ENCODE peak calls at places on chromosomes 4 and X, in ten cellular contexts. One of them, this sample, is unnamed.

GRCh38 chr4:185997287-185997686 is 71.7 kb upstream of the TLR3 start:
- DNase-seq in K562: no peak
- DNase-seq in tibial nerve: no peak
- DNase-seq in HCT116: no peak
- DNase-seq in endothelial cell of umbilical vein: no peak
- DNase-seq in lower leg skin: no peak
- DNase-seq in IMR-90: no peak
- DNase-seq in esophagus squamous epithelium: no peak
- DNase-seq in suprapubic skin: no peak
- DNase-seq in uterus: no peak
- DNase-seq in this sample: no peak

GRCh38 chrX:153568612-153569011 is 30.3 kb downstream of the CCNQ start:
- DNase-seq in lower leg skin: no peak
- DNase-seq in IMR-90: no peak
- DNase-seq in K562: peak
- DNase-seq in uterus: no peak
- DNase-seq in esophagus squamous epithelium: no peak
- DNase-seq in endothelial cell of umbilical vein: no peak
- DNase-seq in tibial nerve: no peak
- DNase-seq in HCT116: no peak
- DNase-seq in suprapubic skin: no peak
- DNase-seq in this sample: no peak

GRCh38 chr4:125168531-125168930 is 146.2 kb upstream of the FAT4 start:
- DNase-seq in IMR-90: peak
- DNase-seq in tibial nerve: no peak
- DNase-seq in K562: no peak
- DNase-seq in esophagus squamous epithelium: no peak
- DNase-seq in uterus: no peak
- DNase-seq in suprapubic skin: no peak
- DNase-seq in HCT116: no peak
- DNase-seq in endothelial cell of umbilical vein: no peak
- DNase-seq in lower leg skin: no peak
- DNase-seq in this sample: no peak

GRCh38 chr4:83582289-83582756 is 46.4 kb downstream of the GPAT3 start:
- DNase-seq in K562: no peak
- DNase-seq in endothelial cell of umbilical vein: peak
- DNase-seq in esophagus squamous epithelium: no peak
- DNase-seq in tibial nerve: no peak
- DNase-seq in uterus: peak
- DNase-seq in lower leg skin: no peak
- DNase-seq in IMR-90: no peak
- DNase-seq in suprapubic skin: no peak
- DNase-seq in HCT116: no peak
- DNase-seq in this sample: peak

GRCh38 chr4:149983931-149984330 is 94.3 kb upstream of the DCLK2 start:
- DNase-seq in lower leg skin: no peak
- DNase-seq in uterus: no peak
- DNase-seq in suprapubic skin: no peak
- DNase-seq in IMR-90: no peak
- DNase-seq in endothelial cell of umbilical vein: no peak
- DNase-seq in esophagus squamous epithelium: no peak
- DNase-seq in HCT116: no peak
- DNase-seq in K562: no peak
- DNase-seq in tibial nerve: no peak
- DNase-seq in this sample: no peak

GRCh38 chrX:1600406-1601050 is 9.1 kb downstream of the AKAP17A start:
- DNase-seq in HCT116: no peak
- DNase-seq in uterus: no peak
- DNase-seq in K562: no peak
- DNase-seq in IMR-90: no peak
- DNase-seq in tibial nerve: peak
- DNase-seq in endothelial cell of umbilical vein: no peak
- DNase-seq in suprapubic skin: peak
- DNase-seq in esophagus squamous epithelium: no peak
- DNase-seq in lower leg skin: no peak
- DNase-seq in this sample: no peak

GRCh38 chr4:145887241-145887964 is 51.2 kb downstream of the ZNF827 start:
- DNase-seq in esophagus squamous epithelium: no peak
- DNase-seq in suprapubic skin: no peak
- DNase-seq in IMR-90: peak
- DNase-seq in K562: no peak
- DNase-seq in endothelial cell of umbilical vein: peak
- DNase-seq in tibial nerve: no peak
- DNase-seq in HCT116: no peak
- DNase-seq in lower leg skin: no peak
- DNase-seq in uterus: peak
- DNase-seq in this sample: no peak

GRCh38 chrX:119486745-119487144 is 18.5 kb downstream of the SLC25A5 start:
- DNase-seq in esophagus squamous epithelium: no peak
- DNase-seq in HCT116: no peak
- DNase-seq in K562: no peak
- DNase-seq in tibial nerve: no peak
- DNase-seq in uterus: no peak
- DNase-seq in suprapubic skin: no peak
- DNase-seq in lower leg skin: no peak
- DNase-seq in IMR-90: no peak
- DNase-seq in endothelial cell of umbilical vein: no peak
- DNase-seq in this sample: no peak

GRCh38 chr4:71941001-71941400 is 90.8 kb upstream of the NPFFR2 start:
- DNase-seq in tibial nerve: no peak
- DNase-seq in K562: peak
- DNase-seq in endothelial cell of umbilical vein: peak
- DNase-seq in uterus: no peak
- DNase-seq in suprapubic skin: no peak
- DNase-seq in IMR-90: peak
- DNase-seq in lower leg skin: no peak
- DNase-seq in esophagus squamous epithelium: no peak
- DNase-seq in HCT116: peak
- DNase-seq in this sample: no peak

GRCh38 chr4:110632506-110633357 is 9.9 kb upstream of the PITX2 start:
- DNase-seq in HCT116: no peak
- DNase-seq in lower leg skin: no peak
- DNase-seq in K562: no peak
- DNase-seq in suprapubic skin: no peak
- DNase-seq in uterus: no peak
- DNase-seq in esophagus squamous epithelium: no peak
- DNase-seq in IMR-90: no peak
- DNase-seq in tibial nerve: no peak
- DNase-seq in endothelial cell of umbilical vein: no peak
- DNase-seq in this sample: no peak

GRCh38 chr4:95250544-95251137 is 298.1 kb downstream of the UNC5C start:
- DNase-seq in HCT116: no peak
- DNase-seq in uterus: no peak
- DNase-seq in tibial nerve: no peak
- DNase-seq in K562: no peak
- DNase-seq in lower leg skin: no peak
- DNase-seq in IMR-90: no peak
- DNase-seq in endothelial cell of umbilical vein: no peak
- DNase-seq in suprapubic skin: no peak
- DNase-seq in esophagus squamous epithelium: no peak
- DNase-seq in this sample: no peak

GRCh38 chr4:139875456-139875855 is 209.8 kb downstream of the MGST2 start:
- DNase-seq in tibial nerve: no peak
- DNase-seq in K562: no peak
- DNase-seq in lower leg skin: no peak
- DNase-seq in IMR-90: no peak
- DNase-seq in uterus: no peak
- DNase-seq in esophagus squamous epithelium: no peak
- DNase-seq in suprapubic skin: no peak
- DNase-seq in HCT116: no peak
- DNase-seq in endothelial cell of umbilical vein: no peak
- DNase-seq in this sample: no peak

GRCh38 chr4:101244349-101244748 is 103.0 kb downstream of the PPP3CA start:
- DNase-seq in endothelial cell of umbilical vein: no peak
- DNase-seq in lower leg skin: no peak
- DNase-seq in IMR-90: no peak
- DNase-seq in uterus: no peak
- DNase-seq in HCT116: no peak
- DNase-seq in esophagus squamous epithelium: no peak
- DNase-seq in tibial nerve: no peak
- DNase-seq in K562: no peak
- DNase-seq in suprapubic skin: no peak
- DNase-seq in this sample: no peak

DNA sequence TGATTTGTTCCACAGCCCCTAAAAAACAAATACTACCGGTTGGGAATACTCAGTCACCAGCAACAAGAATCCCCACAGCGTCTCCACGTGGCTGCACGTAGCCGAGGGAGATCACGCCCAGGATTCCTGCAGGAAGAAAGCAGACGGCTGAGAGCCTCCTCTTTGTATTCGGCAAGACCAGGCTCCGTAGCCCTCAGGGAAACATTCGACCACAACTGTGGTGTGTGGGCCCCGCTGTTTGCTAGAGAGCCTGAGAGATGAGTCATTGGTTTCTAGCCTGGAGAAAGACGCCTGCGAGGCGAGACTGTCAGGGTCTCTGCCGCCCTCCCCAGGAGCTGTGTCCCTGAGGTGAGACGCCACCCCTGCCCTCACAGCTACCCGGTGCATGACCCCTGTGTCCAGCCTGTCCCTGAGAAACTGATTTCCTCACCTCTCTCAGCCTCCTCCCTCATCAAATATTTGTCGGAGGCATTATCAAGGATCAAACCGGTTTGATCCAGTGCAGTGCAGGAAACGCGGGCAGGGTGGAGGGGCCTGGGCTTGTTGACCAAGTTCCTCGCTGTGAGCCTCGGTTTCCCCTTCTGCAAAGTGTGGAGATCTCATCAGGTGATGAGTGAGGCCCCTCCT is 4.7 kb upstream of the S100P start:
- DNase-seq in uterus: no peak
- DNase-seq in HCT116: peak
- DNase-seq in K562: peak
- DNase-seq in tibial nerve: peak
- DNase-seq in IMR-90: peak
- DNase-seq in lower leg skin: no peak
- DNase-seq in esophagus squamous epithelium: no peak
- DNase-seq in endothelial cell of umbilical vein: peak
- DNase-seq in suprapubic skin: no peak
- DNase-seq in this sample: peak
- TF ChIP-seq POLR2A in uterus: no peak
- TF ChIP-seq POLR2A in HCT116: no peak
- TF ChIP-seq POLR2A in K562: peak
- TF ChIP-seq POLR2A in tibial nerve: no peak
- TF ChIP-seq POLR2A in IMR-90: no peak
- TF ChIP-seq POLR2A in lower leg skin: no peak
- TF ChIP-seq POLR2A in esophagus squamous epithelium: no peak
- TF ChIP-seq POLR2A in endothelial cell of umbilical vein: no peak
- TF ChIP-seq POLR2A in suprapubic skin: no peak
- TF ChIP-seq POLR2A in this sample: no peak

GRCh38 chr4:128830906-128831525 is 21.5 kb downstream of the JADE1 start:
- DNase-seq in uterus: no peak
- DNase-seq in tibial nerve: no peak
- DNase-seq in suprapubic skin: no peak
- DNase-seq in K562: no peak
- DNase-seq in endothelial cell of umbilical vein: peak
- DNase-seq in esophagus squamous epithelium: no peak
- DNase-seq in IMR-90: no peak
- DNase-seq in HCT116: no peak
- DNase-seq in lower leg skin: no peak
- DNase-seq in this sample: no peak
- H3K4me3 ChIP-seq in uterus: no peak
- H3K4me3 ChIP-seq in tibial nerve: no peak
- H3K4me3 ChIP-seq in suprapubic skin: no peak
- H3K4me3 ChIP-seq in K562: no peak
- H3K4me3 ChIP-seq in endothelial cell of umbilical vein: no peak
- H3K4me3 ChIP-seq in esophagus squamous epithelium: peak
- H3K4me3 ChIP-seq in IMR-90: no peak
- H3K4me3 ChIP-seq in HCT116: no peak
- H3K4me3 ChIP-seq in lower leg skin: no peak
- H3K4me3 ChIP-seq in this sample: no peak

DNA sequence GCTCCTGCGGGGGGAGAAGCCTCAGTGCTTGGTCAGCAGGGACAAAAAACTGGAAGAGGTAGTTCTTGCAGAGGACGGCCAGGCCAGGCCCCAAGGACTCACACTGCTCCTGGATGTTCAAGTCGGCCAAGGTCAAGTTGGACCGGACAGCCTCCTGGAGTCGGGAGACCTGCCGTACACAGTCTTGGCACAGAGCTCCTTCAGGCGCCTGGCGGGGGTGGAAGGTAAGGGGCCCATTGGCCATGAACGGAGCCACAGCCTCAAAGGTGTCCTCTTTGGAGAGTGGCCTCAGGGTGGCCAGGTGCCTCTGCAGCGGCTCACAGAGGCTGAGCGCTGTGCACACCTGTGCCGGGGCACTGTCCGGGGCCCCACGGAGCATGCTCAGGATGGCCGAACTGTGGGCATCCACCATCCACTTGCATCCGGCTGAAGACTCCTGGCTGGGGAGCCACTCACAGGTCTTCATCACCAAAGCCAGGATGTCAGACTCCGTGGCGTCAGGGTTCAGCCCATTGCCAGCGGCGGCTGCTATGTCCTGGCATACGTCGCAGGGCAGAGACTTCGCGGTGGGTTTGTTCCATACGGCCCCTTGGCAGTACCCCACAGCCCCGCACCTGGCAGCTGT is 477 bp downstream of the PSAPL1 start:
- DNase-seq in suprapubic skin: no peak
- DNase-seq in K562: no peak
- DNase-seq in IMR-90: no peak
- DNase-seq in endothelial cell of umbilical vein: no peak
- DNase-seq in lower leg skin: no peak
- DNase-seq in uterus: no peak
- DNase-seq in esophagus squamous epithelium: no peak
- DNase-seq in HCT116: no peak
- DNase-seq in tibial nerve: no peak
- DNase-seq in this sample: no peak
- TF ChIP-seq POLR2A in suprapubic skin: no peak
- TF ChIP-seq POLR2A in K562: no peak
- TF ChIP-seq POLR2A in IMR-90: no peak
- TF ChIP-seq POLR2A in endothelial cell of umbilical vein: no peak
- TF ChIP-seq POLR2A in lower leg skin: no peak
- TF ChIP-seq POLR2A in uterus: no peak
- TF ChIP-seq POLR2A in esophagus squamous epithelium: no peak
- TF ChIP-seq POLR2A in HCT116: no peak
- TF ChIP-seq POLR2A in tibial nerve: no peak
- TF ChIP-seq POLR2A in this sample: no peak

GRCh38 chr4:154364012-154364863 is 127.4 kb downstream of the DCHS2 start:
- DNase-seq in uterus: no peak
- DNase-seq in K562: no peak
- DNase-seq in suprapubic skin: no peak
- DNase-seq in esophagus squamous epithelium: no peak
- DNase-seq in HCT116: no peak
- DNase-seq in IMR-90: no peak
- DNase-seq in lower leg skin: no peak
- DNase-seq in tibial nerve: no peak
- DNase-seq in endothelial cell of umbilical vein: no peak
- DNase-seq in this sample: no peak

GRCh38 chr4:154366956-154367355 is 124.6 kb downstream of the DCHS2 start:
- DNase-seq in IMR-90: no peak
- DNase-seq in tibial nerve: no peak
- DNase-seq in endothelial cell of umbilical vein: no peak
- DNase-seq in uterus: no peak
- DNase-seq in HCT116: no peak
- DNase-seq in esophagus squamous epithelium: no peak
- DNase-seq in K562: no peak
- DNase-seq in suprapubic skin: no peak
- DNase-seq in lower leg skin: no peak
- DNase-seq in this sample: no peak

GRCh38 chr4:154367659-154368058 is 123.9 kb downstream of the DCHS2 start:
- DNase-seq in endothelial cell of umbilical vein: no peak
- DNase-seq in uterus: no peak
- DNase-seq in tibial nerve: no peak
- DNase-seq in K562: no peak
- DNase-seq in HCT116: no peak
- DNase-seq in lower leg skin: no peak
- DNase-seq in suprapubic skin: no peak
- DNase-seq in esophagus squamous epithelium: no peak
- DNase-seq in IMR-90: no peak
- DNase-seq in this sample: no peak

GRCh38 chr4:154368060-154368459 is 123.5 kb downstream of the DCHS2 start:
- DNase-seq in IMR-90: no peak
- DNase-seq in HCT116: no peak
- DNase-seq in lower leg skin: no peak
- DNase-seq in tibial nerve: no peak
- DNase-seq in suprapubic skin: no peak
- DNase-seq in esophagus squamous epithelium: no peak
- DNase-seq in uterus: no peak
- DNase-seq in K562: no peak
- DNase-seq in endothelial cell of umbilical vein: no peak
- DNase-seq in this sample: no peak
- H3K4me3 ChIP-seq in IMR-90: no peak
- H3K4me3 ChIP-seq in HCT116: no peak
- H3K4me3 ChIP-seq in lower leg skin: no peak
- H3K4me3 ChIP-seq in tibial nerve: no peak
- H3K4me3 ChIP-seq in suprapubic skin: no peak
- H3K4me3 ChIP-seq in esophagus squamous epithelium: no peak
- H3K4me3 ChIP-seq in uterus: no peak
- H3K4me3 ChIP-seq in K562: no peak
- H3K4me3 ChIP-seq in endothelial cell of umbilical vein: no peak
- H3K4me3 ChIP-seq in this sample: no peak